ENCODE peak calls at places on chromosomes 13 and 19, in four cellular contexts. Z is GM12878, U is K562, E is HepG2. M is an unnamed sample.

GRCh38 chr19:48568345-48568886 is 16.4 kb downstream of the SULT2B1 start:
- DNase-seq in U (peak), E (peak), Z (no peak), M (no peak)

GRCh38 chr13:112693831-112694497 is 4.1 kb downstream of the ATP11A start:
- DNase-seq in U (no peak), E (no peak), Z (no peak), M (peak)

GRCh38 chr13:32883501-32883900 is 132.7 kb upstream of the KL start:
- DNase-seq in U (no peak), Z (no peak), E (no peak), M (no peak)

GRCh38 chr19:38224014-38224862 is at the start of gene DPF1:
- DNase-seq in E (peak), U (peak), Z (peak), M (peak)

GRCh38 chr19:45142728-45143115 is 18.1 kb downstream of the NKPD1 start:
- DNase-seq in E (no peak), Z (no peak), U (no peak), M (no peak)

GRCh38 chr13:97934590-97934989 is 18.9 kb upstream of the IPO5 start:
- DNase-seq in E (no peak), U (no peak), Z (no peak), M (no peak)

GRCh38 chr19:39792999-39793546 is 14.4 kb downstream of the LEUTX start:
- DNase-seq in E (peak), Z (peak), U (peak), M (peak)

GRCh38 chr13:32330438-32330837 is 15.1 kb downstream of the BRCA2 start:
- DNase-seq in U (no peak), E (no peak), Z (no peak), M (no peak)

GRCh38 chr13:42681394-42681793 is 100.0 kb upstream of the FAM216B start:
- DNase-seq in Z (no peak), U (no peak), E (no peak), M (no peak)

GRCh38 chr13:43760257-43760656 is 26.5 kb downstream of the ENOX1 start:
- DNase-seq in Z (no peak), U (no peak), E (no peak), M (no peak)

GRCh38 chr13:96229356-96229755 is 139.4 kb downstream of the HS6ST3 start:
- DNase-seq in Z (no peak), E (peak), U (peak), M (no peak)

GRCh38 chr13:26328326-26328725 is 74.4 kb downstream of the CDK8 start:
- DNase-seq in E (no peak), Z (no peak), U (no peak), M (no peak)

GRCh38 chr19:46607441-46607841 is 6.3 kb downstream of the CALM3 start:
- DNase-seq in U (no peak), Z (no peak), E (no peak), M (peak)

GRCh38 chr19:49362048-49362925 is at the start of gene TEAD2:
- DNase-seq in Z (no peak), E (peak), U (peak), M (peak)

GRCh38 chr13:28492527-28493367 is 2.2 kb downstream of the FLT1 start:
- DNase-seq in U (no peak), Z (peak), E (no peak), M (no peak)

GRCh38 chr13:93521307-93521706 is 294.7 kb downstream of the GPC6 start:
- DNase-seq in U (no peak), Z (no peak), E (no peak), M (no peak)

GRCh38 chr13:50319603-50320296 is 304.5 kb downstream of the KCNRG start:
- DNase-seq in E (peak), Z (no peak), U (peak), M (no peak)

GRCh38 chr13:35830850-35831450 is 300.2 kb downstream of the DCLK1 start:
- DNase-seq in U (no peak), E (no peak), Z (no peak), M (no peak)
- TF ChIP-seq NR2C2 in U (no peak), E (no peak), Z (no peak), M (no peak)

GRCh38 chr13:36674337-36675212 is 755 bp downstream of the SERTM1 start:
- DNase-seq in E (no peak), Z (no peak), U (no peak), M (peak)

GRCh38 chr13:36673352-36673751 is 468 bp upstream of the SERTM1 start:
- DNase-seq in E (no peak), Z (no peak), U (no peak), M (no peak)

GRCh38 chr13:36675213-36675536 is 1.4 kb downstream of the SERTM1 start:
- DNase-seq in E (no peak), U (no peak), Z (no peak), M (no peak)

DNA sequence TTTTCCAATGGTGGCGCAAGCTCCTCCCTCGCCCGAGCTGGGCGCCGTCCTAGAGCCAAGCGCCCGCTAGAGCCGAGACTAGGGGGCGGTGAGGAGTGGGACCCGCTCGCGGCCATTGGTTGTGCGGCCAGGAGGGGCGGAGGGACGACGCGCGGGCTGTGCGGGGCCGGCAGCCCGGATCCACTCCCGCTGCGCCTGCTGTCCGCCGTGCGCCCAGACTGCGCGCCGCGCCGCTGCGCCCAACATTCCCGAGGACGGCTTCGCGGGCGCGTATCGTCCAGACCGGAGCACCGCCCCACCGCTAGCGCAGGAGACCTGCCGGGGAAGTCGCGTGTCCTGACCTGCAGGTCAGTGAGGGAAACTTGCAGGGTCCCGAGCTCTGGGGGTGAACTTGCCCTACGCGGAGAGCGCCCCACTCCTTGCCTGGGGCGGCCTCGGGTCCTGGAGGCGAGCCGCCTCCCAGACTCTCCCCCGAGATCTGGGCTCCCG is at the start of gene SERTM1:
- DNase-seq in E (no peak), U (no peak), Z (no peak), M (peak)
- TF ChIP-seq USF2 in E (no peak), U (no peak), Z (no peak), M (peak)

GRCh38 chr13:75705395-75705794 is 69.3 kb downstream of the LMO7 start:
- DNase-seq in Z (no peak), U (no peak), E (no peak), M (no peak)
- TF ChIP-seq ETV6 in Z (no peak), U (no peak), E (no peak), M (no peak)

GRCh38 chr13:75993823-75994222 is 357.7 kb downstream of the LMO7 start:
- DNase-seq in Z (no peak), E (peak), U (no peak), M (no peak)
- TF ChIP-seq NR2C2 in Z (no peak), E (no peak), U (no peak), M (no peak)

GRCh38 chr19:9883764-9884163 is 48.6 kb downstream of the PIN1 start:
- DNase-seq in U (no peak), Z (no peak), E (no peak), M (no peak)

GRCh38 chr19:9885077-9885552 is 50.0 kb downstream of the PIN1 start:
- DNase-seq in E (no peak), Z (no peak), U (no peak), M (no peak)

GRCh38 chr19:9881720-9882119 is 46.6 kb downstream of the PIN1 start:
- DNase-seq in Z (no peak), E (no peak), U (no peak), M (no peak)

GRCh38 chr19:9878511-9879196 is 43.5 kb downstream of the PIN1 start:
- DNase-seq in U (peak), Z (no peak), E (no peak), M (no peak)

DNA sequence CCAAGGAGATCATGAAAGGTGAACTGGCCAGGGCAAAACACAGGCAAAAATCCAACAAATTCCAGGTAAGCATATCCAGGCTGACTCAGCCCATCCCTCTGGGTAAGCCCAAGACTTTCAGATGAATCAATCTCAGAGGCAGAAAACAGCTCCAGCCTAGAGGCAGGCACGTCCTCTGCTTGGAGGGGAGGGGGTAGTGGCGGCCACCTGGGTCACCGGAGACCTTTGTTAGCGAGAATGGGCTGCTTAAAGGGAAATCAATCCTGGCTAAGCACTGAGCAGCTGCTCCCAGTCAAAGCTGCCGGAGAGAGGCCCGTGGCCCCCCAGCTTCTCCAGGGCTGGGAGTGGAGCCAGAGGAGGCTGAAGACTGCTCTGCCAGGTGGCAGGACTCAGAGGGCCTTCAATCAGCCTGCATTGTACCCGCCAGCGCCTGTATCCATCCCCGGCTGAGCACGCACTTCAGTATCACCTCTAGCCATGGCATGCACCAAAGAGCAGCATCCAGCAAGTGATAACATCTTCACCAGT is 48.2 kb downstream of the PIN1 start:
- DNase-seq in Z (no peak), E (no peak), U (no peak), M (peak)
- TF ChIP-seq USF2 in Z (no peak), E (no peak), U (no peak), M (no peak)

GRCh38 chr19:33292595-33293254 is 9.6 kb downstream of the CEBPA start:
- DNase-seq in U (no peak), Z (no peak), E (no peak), M (no peak)

GRCh38 chr19:33290956-33291622 is 11.2 kb downstream of the CEBPA start:
- DNase-seq in E (no peak), U (no peak), Z (no peak), M (no peak)

GRCh38 chr19:33294058-33294798 is 8.1 kb downstream of the CEBPA start:
- DNase-seq in Z (no peak), E (no peak), U (peak), M (peak)

GRCh38 chr19:33291623-33292534 is 10.5 kb downstream of the CEBPA start:
- DNase-seq in E (no peak), U (no peak), Z (no peak), M (no peak)

DNA sequence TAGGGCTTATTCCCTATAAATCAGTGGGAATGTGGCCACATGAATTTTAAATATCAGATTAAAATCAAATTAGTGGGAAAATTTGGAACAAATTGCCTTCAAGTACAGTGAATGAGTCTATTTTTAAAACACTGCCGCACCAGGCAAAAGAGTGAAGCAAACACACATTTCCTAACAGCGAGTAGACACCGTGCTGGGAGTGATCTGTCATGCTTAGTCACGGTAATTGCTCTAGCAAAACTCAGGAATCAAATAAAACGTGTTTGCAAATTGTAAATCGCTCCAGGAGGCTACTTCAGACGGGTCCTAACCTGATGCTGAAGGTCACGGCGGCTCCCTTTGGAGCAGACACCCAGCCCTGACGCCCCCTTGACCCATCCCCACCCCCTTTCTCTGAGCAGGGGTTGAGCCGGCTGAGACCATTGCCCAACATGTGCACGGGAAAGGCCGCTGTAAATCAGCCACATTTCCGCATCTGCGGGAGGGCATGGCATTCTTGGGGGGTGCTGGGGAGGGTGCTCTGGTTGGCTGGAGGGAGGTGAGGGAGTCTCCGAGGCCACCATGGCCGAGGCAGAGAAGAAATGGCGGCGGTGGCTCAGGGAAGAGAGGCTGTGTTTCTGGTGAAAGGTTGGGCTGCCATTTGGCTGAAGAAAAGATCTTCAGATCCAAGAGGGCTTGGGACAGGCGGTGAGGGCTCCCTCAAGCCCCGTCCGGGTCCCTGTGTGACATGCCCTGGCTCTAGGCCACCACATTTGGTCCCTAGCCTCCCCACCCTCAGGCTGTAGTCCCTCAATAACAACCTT is 8.9 kb downstream of the CEBPA start:
- DNase-seq in E (peak), U (peak), Z (no peak), M (no peak)
- TF ChIP-seq ETV6 in E (no peak), U (no peak), Z (no peak), M (no peak)

DNA sequence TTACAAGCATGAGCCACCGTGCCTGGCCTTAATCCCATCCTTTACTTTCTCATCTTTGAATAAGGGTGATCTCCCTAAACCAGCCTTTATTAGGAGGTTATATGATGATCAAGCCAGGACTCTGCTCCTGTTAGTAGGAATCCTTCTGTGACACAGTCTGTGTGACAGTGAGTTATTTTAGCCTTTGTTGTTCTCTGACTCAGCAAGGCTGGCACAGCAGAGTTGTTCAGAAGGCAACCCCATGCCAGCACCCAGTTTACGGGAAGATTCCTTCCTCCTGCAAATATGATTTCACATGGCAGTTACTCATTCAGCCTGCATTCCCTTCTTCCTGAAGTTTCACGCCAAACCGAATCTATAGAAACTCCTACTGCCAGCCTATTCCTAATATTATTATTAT is 10.5 kb upstream of the MIER2 start:
- DNase-seq in E (no peak), Z (no peak), U (no peak), M (no peak)
- TF ChIP-seq NR2C2 in E (no peak), Z (no peak), U (no peak), M (no peak)

GRCh38 chr19:19155495-19156219 is 14.4 kb downstream of the MEF2B start:
- DNase-seq in Z (peak), E (no peak), U (no peak), M (no peak)
- TF ChIP-seq USF2 in Z (no peak), E (no peak), U (no peak), M (no peak)

DNA sequence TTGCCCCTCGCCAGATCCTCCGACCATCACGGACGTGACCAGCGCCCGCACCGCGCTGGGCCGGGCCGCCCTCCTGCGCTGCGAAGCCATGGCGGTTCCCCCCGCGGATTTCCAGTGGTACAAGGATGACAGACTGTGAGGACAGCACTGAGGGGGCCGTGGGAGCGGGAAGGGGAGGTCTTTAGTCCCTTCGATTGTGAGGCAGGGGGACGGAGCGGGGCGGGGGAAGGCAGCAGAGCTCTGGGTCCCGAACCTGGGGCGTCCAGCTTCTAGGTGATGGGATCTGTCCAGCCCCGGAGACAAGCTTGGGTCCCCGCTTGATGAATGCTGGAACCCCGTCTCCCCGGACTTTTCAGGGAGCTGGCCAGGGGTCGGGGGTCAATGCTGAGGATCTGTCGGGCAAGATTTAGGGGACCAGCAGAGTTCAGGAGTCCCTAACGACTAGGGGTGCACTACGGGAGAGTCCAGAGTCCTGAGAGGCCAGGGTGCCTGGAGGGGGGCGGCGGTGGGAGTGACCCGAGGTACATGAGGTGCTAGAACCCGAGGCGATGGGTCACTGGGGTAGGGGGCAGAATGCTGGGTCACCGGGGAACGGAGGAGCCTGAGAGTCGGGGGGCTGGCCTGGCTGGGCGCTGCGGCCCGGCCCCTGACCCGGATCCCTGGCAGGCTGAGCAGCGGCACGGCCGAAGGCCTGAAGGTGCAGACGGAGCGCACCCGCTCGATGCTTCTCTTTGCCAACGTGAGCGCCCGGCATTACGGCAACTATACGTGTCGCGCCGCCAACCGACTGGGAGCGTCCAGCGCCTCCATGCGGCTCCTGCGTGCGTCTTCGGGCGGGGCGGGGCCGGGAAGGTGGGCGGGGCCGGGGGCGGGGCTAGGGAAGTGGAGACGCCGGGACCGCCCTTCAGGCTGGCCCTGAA is 14.6 kb downstream of the VSIG10L start:
- DNase-seq in Z (no peak), U (peak), E (peak), M (peak)
- TF ChIP-seq ETV6 in Z (no peak), U (no peak), E (no peak), M (no peak)

DNA sequence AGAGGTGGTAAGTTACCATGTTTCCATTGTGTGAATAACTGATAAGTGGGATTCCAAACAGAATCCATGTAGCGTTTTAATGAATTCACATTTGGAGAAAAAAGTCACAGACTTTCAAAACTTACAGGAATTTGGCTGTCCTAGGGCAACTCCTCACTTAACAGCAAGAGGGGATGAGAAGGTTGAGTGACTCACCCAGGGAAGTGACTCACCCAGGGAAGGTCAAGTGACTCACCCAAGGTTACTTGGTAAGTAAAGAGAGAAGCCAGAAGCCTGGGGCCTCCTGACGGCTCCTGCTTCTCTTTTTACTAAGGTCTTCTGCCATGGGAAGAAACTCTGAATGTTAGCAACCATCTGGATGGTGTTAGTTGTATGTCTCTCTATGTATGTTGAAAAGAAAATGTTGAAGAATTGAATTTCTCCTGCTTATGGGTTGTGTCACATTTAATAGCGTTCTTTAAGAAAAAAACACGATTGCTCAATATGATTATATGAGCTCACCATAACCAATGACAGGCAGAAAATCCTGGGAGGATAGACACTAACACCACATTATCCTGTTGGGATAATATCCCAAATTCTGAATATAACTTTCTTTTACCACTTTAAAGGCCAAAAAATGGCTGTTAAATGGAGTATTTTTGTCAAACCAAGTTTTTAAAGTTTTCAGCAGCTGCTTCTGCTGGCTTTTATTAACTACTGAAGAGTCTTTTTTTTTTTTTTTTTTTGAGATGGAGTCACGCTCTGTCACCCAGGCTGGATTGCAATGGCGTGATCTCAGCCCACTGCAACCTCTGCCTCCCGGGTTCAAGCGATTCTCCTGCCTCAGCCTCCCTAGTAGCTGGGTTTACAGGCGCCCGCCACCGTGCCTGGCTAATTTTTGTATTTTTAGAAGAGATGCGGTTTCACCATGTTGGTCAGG is 195.6 kb downstream of the GGACT start:
- DNase-seq in E (peak), U (peak), Z (peak), M (no peak)
- TF ChIP-seq NR2C2 in E (no peak), U (no peak), Z (no peak), M (no peak)

M was measured in WTC11.